ENCODE peak calls at places on chromosomes 4 and X, in nine cellular contexts. One of them, this sample, is unnamed.
A peak's percentile ranks its signal among the peaks of the same experiment; 100 is the strongest.

GRCh38 chr4:119205690-119206089 is 6.8 kb upstream of the USP53 start:
- DNase-seq in trophoblast cell: no peak
- DNase-seq in kidney: no peak
- DNase-seq in SK-N-MC: no peak
- DNase-seq in PC-3: no peak
- DNase-seq in endothelial cell of umbilical vein: no peak
- DNase-seq in Karpas-422: no peak
- DNase-seq in GM23248: no peak
- DNase-seq in HepG2: no peak
- DNase-seq in this sample: no peak

GRCh38 chr4:111136438-111136837 is 513.6 kb upstream of the PITX2 start:
- DNase-seq in trophoblast cell: no peak
- DNase-seq in kidney: no peak
- DNase-seq in SK-N-MC: peak; percentile 18
- DNase-seq in PC-3: peak; percentile 13
- DNase-seq in endothelial cell of umbilical vein: peak; percentile 19
- DNase-seq in Karpas-422: no peak
- DNase-seq in GM23248: peak; percentile 57
- DNase-seq in HepG2: peak; percentile 7
- DNase-seq in this sample: peak; percentile 60

GRCh38 chrX:27186671-27187070 is 276.5 kb downstream of the PPP4R3C start:
- DNase-seq in trophoblast cell: peak; percentile 71
- DNase-seq in kidney: no peak
- DNase-seq in SK-N-MC: peak; percentile 10
- DNase-seq in PC-3: peak; percentile 50
- DNase-seq in endothelial cell of umbilical vein: peak; percentile 28
- DNase-seq in Karpas-422: peak; percentile 84
- DNase-seq in GM23248: peak; percentile 45
- DNase-seq in HepG2: peak; percentile 13
- DNase-seq in this sample: peak; percentile 29

GRCh38 chrX:154486052-154486395 is 391 bp downstream of the UBL4A start:
- DNase-seq in trophoblast cell: peak; percentile 26
- DNase-seq in kidney: peak; percentile 82
- DNase-seq in SK-N-MC: no peak
- DNase-seq in PC-3: no peak
- DNase-seq in endothelial cell of umbilical vein: peak; percentile 2
- DNase-seq in Karpas-422: peak; percentile 69
- DNase-seq in GM23248: peak; percentile 58
- DNase-seq in HepG2: no peak
- DNase-seq in this sample: peak; percentile 36

GRCh38 chr4:161828061-161828460 is 335.7 kb downstream of the FSTL5 start:
- DNase-seq in trophoblast cell: no peak
- DNase-seq in kidney: no peak
- DNase-seq in SK-N-MC: no peak
- DNase-seq in PC-3: no peak
- DNase-seq in endothelial cell of umbilical vein: no peak
- DNase-seq in Karpas-422: no peak
- DNase-seq in GM23248: no peak
- DNase-seq in HepG2: no peak
- DNase-seq in this sample: peak; percentile 14

GRCh38 chr4:85778809-85779124 is 303.8 kb downstream of the ARHGAP24 start:
- DNase-seq in trophoblast cell: no peak
- DNase-seq in kidney: no peak
- DNase-seq in SK-N-MC: no peak
- DNase-seq in PC-3: peak; percentile 24
- DNase-seq in endothelial cell of umbilical vein: peak; percentile 83
- DNase-seq in Karpas-422: no peak
- DNase-seq in GM23248: peak; percentile 67
- DNase-seq in HepG2: no peak
- DNase-seq in this sample: peak; percentile 65

GRCh38 chrX:138026211-138026610 is 460.3 kb downstream of the ZIC3 start:
- DNase-seq in trophoblast cell: peak; percentile 1
- DNase-seq in kidney: no peak
- DNase-seq in SK-N-MC: no peak
- DNase-seq in PC-3: peak; percentile 41
- DNase-seq in endothelial cell of umbilical vein: no peak
- DNase-seq in Karpas-422: peak; percentile 59
- DNase-seq in GM23248: peak; percentile 24
- DNase-seq in HepG2: no peak
- DNase-seq in this sample: peak; percentile 1

GRCh38 chr4:75248770-75249467 is 265.3 kb downstream of the RCHY1 start:
- DNase-seq in trophoblast cell: peak; percentile 48
- DNase-seq in kidney: no peak
- DNase-seq in SK-N-MC: no peak
- DNase-seq in PC-3: peak; percentile 67
- DNase-seq in endothelial cell of umbilical vein: peak; percentile 61
- DNase-seq in Karpas-422: no peak
- DNase-seq in GM23248: no peak
- DNase-seq in HepG2: no peak
- DNase-seq in this sample: no peak

GRCh38 chr4:107164962-107165361 is 128.8 kb upstream of the DKK2 start:
- DNase-seq in trophoblast cell: no peak
- DNase-seq in kidney: no peak
- DNase-seq in SK-N-MC: peak; percentile 95
- DNase-seq in PC-3: no peak
- DNase-seq in endothelial cell of umbilical vein: no peak
- DNase-seq in Karpas-422: no peak
- DNase-seq in GM23248: no peak
- DNase-seq in HepG2: no peak
- DNase-seq in this sample: no peak

GRCh38 chr4:77158487-77158861 is 1.5 kb downstream of the CCNG2 start:
- DNase-seq in trophoblast cell: peak; percentile 32
- DNase-seq in kidney: no peak
- DNase-seq in SK-N-MC: no peak
- DNase-seq in PC-3: peak; percentile 21
- DNase-seq in endothelial cell of umbilical vein: no peak
- DNase-seq in Karpas-422: no peak
- DNase-seq in GM23248: peak; percentile 69
- DNase-seq in HepG2: no peak
- DNase-seq in this sample: peak; percentile 57

GRCh38 chr4:56217383-56217890 is 169.9 kb downstream of the AASDH start:
- DNase-seq in trophoblast cell: no peak
- DNase-seq in kidney: no peak
- DNase-seq in SK-N-MC: no peak
- DNase-seq in PC-3: no peak
- DNase-seq in endothelial cell of umbilical vein: no peak
- DNase-seq in Karpas-422: no peak
- DNase-seq in GM23248: no peak
- DNase-seq in HepG2: peak; percentile 42
- DNase-seq in this sample: no peak
- H3K9ac ChIP-seq in trophoblast cell: no peak overlapping the region
- H3K9ac ChIP-seq in kidney: no peak overlapping the region
- H3K9ac ChIP-seq in SK-N-MC: no peak overlapping the region
- H3K9ac ChIP-seq in PC-3: no peak overlapping the region
- H3K9ac ChIP-seq in endothelial cell of umbilical vein: no peak overlapping the region
- H3K9ac ChIP-seq in Karpas-422: no peak overlapping the region
- H3K9ac ChIP-seq in GM23248: no peak overlapping the region
- H3K9ac ChIP-seq in HepG2: no peak overlapping the region
- H3K9ac ChIP-seq in this sample: no peak overlapping the region

DNA sequence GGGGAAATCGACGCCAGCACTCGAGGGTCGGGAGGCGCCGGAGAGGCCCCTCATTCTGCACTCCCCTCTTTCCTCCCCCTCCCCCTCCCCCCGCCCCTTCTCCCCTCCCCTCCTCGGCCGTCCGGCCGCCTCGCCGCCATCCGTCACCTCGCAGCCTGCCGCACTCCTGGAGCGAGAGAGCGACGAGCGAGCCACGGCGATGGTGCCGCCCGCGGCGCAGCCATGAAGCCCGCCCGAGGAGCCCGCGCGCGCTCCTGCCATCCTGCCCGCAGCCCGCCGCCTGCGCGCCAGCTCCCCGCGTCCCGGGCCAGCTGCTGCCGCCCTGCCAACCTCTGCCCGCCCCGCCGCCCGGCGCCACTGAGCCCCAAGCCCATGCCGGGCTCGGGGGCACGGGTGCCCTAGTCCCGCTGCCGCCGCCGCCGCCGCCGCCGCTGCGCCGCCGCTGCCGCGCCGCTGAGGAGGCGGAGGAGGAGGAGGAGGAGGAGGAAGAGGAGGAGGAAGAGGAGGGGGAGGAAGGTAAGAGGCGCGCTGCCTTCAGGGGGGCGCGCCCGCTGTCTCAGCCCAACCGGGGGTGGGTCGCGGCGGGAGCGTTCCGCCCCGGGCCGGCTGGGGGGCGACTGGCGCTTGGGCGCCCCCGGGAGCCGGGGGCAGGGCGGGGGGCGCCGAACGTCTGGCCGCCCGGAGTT is at the start of gene FRMPD3:
- DNase-seq in trophoblast cell: peak; percentile 1
- DNase-seq in kidney: no peak
- DNase-seq in SK-N-MC: no peak
- DNase-seq in PC-3: no peak
- DNase-seq in endothelial cell of umbilical vein: no peak
- DNase-seq in Karpas-422: peak; percentile 72
- DNase-seq in GM23248: peak; percentile 39
- DNase-seq in HepG2: no peak
- DNase-seq in this sample: peak; percentile 35
- H3K9ac ChIP-seq in trophoblast cell: no peak within 1 kb of the TSS
- H3K9ac ChIP-seq in kidney: no peak within 1 kb of the TSS
- H3K9ac ChIP-seq in SK-N-MC: no peak within 1 kb of the TSS
- H3K9ac ChIP-seq in PC-3: no peak within 1 kb of the TSS
- H3K9ac ChIP-seq in endothelial cell of umbilical vein: no peak within 1 kb of the TSS
- H3K9ac ChIP-seq in Karpas-422: peak within 1 kb of the TSS; percentile 82
- H3K9ac ChIP-seq in GM23248: no peak within 1 kb of the TSS
- H3K9ac ChIP-seq in HepG2: no peak within 1 kb of the TSS
- H3K9ac ChIP-seq in this sample: no peak within 1 kb of the TSS

GRCh38 chr4:1202526-1203378 is 30.4 kb upstream of the SPON2 start:
- DNase-seq in trophoblast cell: no peak
- DNase-seq in kidney: peak; percentile 69
- DNase-seq in SK-N-MC: no peak
- DNase-seq in PC-3: no peak
- DNase-seq in endothelial cell of umbilical vein: no peak
- DNase-seq in Karpas-422: no peak
- DNase-seq in GM23248: no peak
- DNase-seq in HepG2: no peak
- DNase-seq in this sample: no peak
- H3K9ac ChIP-seq in trophoblast cell: no peak overlapping the region
- H3K9ac ChIP-seq in kidney: no peak overlapping the region
- H3K9ac ChIP-seq in SK-N-MC: no peak overlapping the region
- H3K9ac ChIP-seq in PC-3: no peak overlapping the region
- H3K9ac ChIP-seq in endothelial cell of umbilical vein: no peak overlapping the region
- H3K9ac ChIP-seq in Karpas-422: no peak overlapping the region
- H3K9ac ChIP-seq in GM23248: no peak overlapping the region
- H3K9ac ChIP-seq in HepG2: no peak overlapping the region
- H3K9ac ChIP-seq in this sample: peak overlapping the region; percentile 77

GRCh38 chrX:13248867-13249521 is 70.9 kb downstream of the ATXN3L start:
- DNase-seq in trophoblast cell: no peak
- DNase-seq in kidney: no peak
- DNase-seq in SK-N-MC: no peak
- DNase-seq in PC-3: no peak
- DNase-seq in endothelial cell of umbilical vein: no peak
- DNase-seq in Karpas-422: no peak
- DNase-seq in GM23248: no peak
- DNase-seq in HepG2: no peak
- DNase-seq in this sample: no peak
- H3K9ac ChIP-seq in trophoblast cell: no peak overlapping the region
- H3K9ac ChIP-seq in kidney: no peak overlapping the region
- H3K9ac ChIP-seq in SK-N-MC: no peak overlapping the region
- H3K9ac ChIP-seq in PC-3: no peak overlapping the region
- H3K9ac ChIP-seq in endothelial cell of umbilical vein: no peak overlapping the region
- H3K9ac ChIP-seq in Karpas-422: no peak overlapping the region
- H3K9ac ChIP-seq in GM23248: no peak overlapping the region
- H3K9ac ChIP-seq in HepG2: no peak overlapping the region
- H3K9ac ChIP-seq in this sample: peak overlapping the region; percentile 12

This sample was measured in adipocyte.